ENCODE peak calls at places on chromosome 4, in eight cellular contexts. One of them, this sample, is unnamed.

GRCh38 chr4:132180020-132180427 is 969.1 kb upstream of the PCDH10 start:
- DNase-seq in left lung: no peak
- DNase-seq in tibial nerve: no peak
- DNase-seq in dorsolateral prefrontal cortex: no peak
- DNase-seq in esophagus muscularis mucosa: no peak
- DNase-seq in GM12865: no peak
- DNase-seq in epithelial cell of esophagus: peak
- DNase-seq in AG04450: peak
- DNase-seq in this sample: no peak

GRCh38 chr4:120105472-120105871 is 38.8 kb upstream of the MAD2L1 start:
- DNase-seq in left lung: no peak
- DNase-seq in tibial nerve: no peak
- DNase-seq in dorsolateral prefrontal cortex: no peak
- DNase-seq in esophagus muscularis mucosa: no peak
- DNase-seq in GM12865: peak
- DNase-seq in epithelial cell of esophagus: no peak
- DNase-seq in AG04450: no peak
- DNase-seq in this sample: no peak

GRCh38 chr4:138308421-138308820 is 66.3 kb upstream of the SLC7A11 start:
- DNase-seq in left lung: no peak
- DNase-seq in tibial nerve: no peak
- DNase-seq in dorsolateral prefrontal cortex: no peak
- DNase-seq in esophagus muscularis mucosa: no peak
- DNase-seq in GM12865: no peak
- DNase-seq in epithelial cell of esophagus: peak
- DNase-seq in AG04450: no peak
- DNase-seq in this sample: no peak

GRCh38 chr4:122205687-122206086 is 53.6 kb downstream of the BLTP1 start:
- DNase-seq in left lung: no peak
- DNase-seq in tibial nerve: no peak
- DNase-seq in dorsolateral prefrontal cortex: no peak
- DNase-seq in esophagus muscularis mucosa: no peak
- DNase-seq in GM12865: no peak
- DNase-seq in epithelial cell of esophagus: peak
- DNase-seq in AG04450: no peak
- DNase-seq in this sample: no peak

GRCh38 chr4:120007171-120007894 is 59.3 kb downstream of the MAD2L1 start:
- DNase-seq in left lung: no peak
- DNase-seq in tibial nerve: no peak
- DNase-seq in dorsolateral prefrontal cortex: no peak
- DNase-seq in esophagus muscularis mucosa: no peak
- DNase-seq in GM12865: no peak
- DNase-seq in epithelial cell of esophagus: peak
- DNase-seq in AG04450: peak
- DNase-seq in this sample: peak

GRCh38 chr4:159175165-159175988 is 72.5 kb downstream of the RAPGEF2 start:
- DNase-seq in left lung: peak
- DNase-seq in tibial nerve: peak
- DNase-seq in dorsolateral prefrontal cortex: peak
- DNase-seq in esophagus muscularis mucosa: no peak
- DNase-seq in GM12865: peak
- DNase-seq in epithelial cell of esophagus: peak
- DNase-seq in AG04450: peak
- DNase-seq in this sample: peak

GRCh38 chr4:185936650-185937376 is 124.8 kb upstream of the SORBS2 start:
- DNase-seq in left lung: no peak
- DNase-seq in tibial nerve: no peak
- DNase-seq in dorsolateral prefrontal cortex: peak
- DNase-seq in esophagus muscularis mucosa: peak
- DNase-seq in GM12865: no peak
- DNase-seq in epithelial cell of esophagus: peak
- DNase-seq in AG04450: no peak
- DNase-seq in this sample: no peak

GRCh38 chr4:159363376-159363775 is 260.5 kb downstream of the RAPGEF2 start:
- DNase-seq in left lung: no peak
- DNase-seq in tibial nerve: no peak
- DNase-seq in dorsolateral prefrontal cortex: no peak
- DNase-seq in esophagus muscularis mucosa: no peak
- DNase-seq in GM12865: no peak
- DNase-seq in epithelial cell of esophagus: no peak
- DNase-seq in AG04450: no peak
- DNase-seq in this sample: no peak

GRCh38 chr4:76984788-76985211 is 35.2 kb downstream of the SEPTIN11 start:
- DNase-seq in left lung: no peak
- DNase-seq in tibial nerve: peak
- DNase-seq in dorsolateral prefrontal cortex: peak
- DNase-seq in esophagus muscularis mucosa: peak
- DNase-seq in GM12865: no peak
- DNase-seq in epithelial cell of esophagus: peak
- DNase-seq in AG04450: peak
- DNase-seq in this sample: no peak

GRCh38 chr4:169345207-169345788 is 74.5 kb upstream of the SH3RF1 start:
- DNase-seq in left lung: no peak
- DNase-seq in tibial nerve: no peak
- DNase-seq in dorsolateral prefrontal cortex: peak
- DNase-seq in esophagus muscularis mucosa: no peak
- DNase-seq in GM12865: no peak
- DNase-seq in epithelial cell of esophagus: peak
- DNase-seq in AG04450: no peak
- DNase-seq in this sample: no peak

GRCh38 chr4:184895012-184895795 is 69.4 kb upstream of the ACSL1 start:
- DNase-seq in left lung: no peak
- DNase-seq in tibial nerve: peak
- DNase-seq in dorsolateral prefrontal cortex: no peak
- DNase-seq in esophagus muscularis mucosa: no peak
- DNase-seq in GM12865: no peak
- DNase-seq in epithelial cell of esophagus: no peak
- DNase-seq in AG04450: no peak
- DNase-seq in this sample: no peak

GRCh38 chr4:182139481-182139880 is 103.7 kb upstream of the TENM3 start:
- DNase-seq in left lung: no peak
- DNase-seq in tibial nerve: no peak
- DNase-seq in dorsolateral prefrontal cortex: no peak
- DNase-seq in esophagus muscularis mucosa: no peak
- DNase-seq in GM12865: no peak
- DNase-seq in epithelial cell of esophagus: no peak
- DNase-seq in AG04450: no peak
- DNase-seq in this sample: no peak

GRCh38 chr4:180557348-180557747 is 1685.9 kb upstream of the TENM3 start:
- DNase-seq in left lung: no peak
- DNase-seq in tibial nerve: no peak
- DNase-seq in dorsolateral prefrontal cortex: no peak
- DNase-seq in esophagus muscularis mucosa: no peak
- DNase-seq in GM12865: peak
- DNase-seq in epithelial cell of esophagus: peak
- DNase-seq in AG04450: no peak
- DNase-seq in this sample: no peak

GRCh38 chr4:41334182-41334581 is 77.5 kb downstream of the UCHL1 start:
- DNase-seq in left lung: no peak
- DNase-seq in tibial nerve: no peak
- DNase-seq in dorsolateral prefrontal cortex: no peak
- DNase-seq in esophagus muscularis mucosa: no peak
- DNase-seq in GM12865: no peak
- DNase-seq in epithelial cell of esophagus: peak
- DNase-seq in AG04450: no peak
- DNase-seq in this sample: peak

DNA sequence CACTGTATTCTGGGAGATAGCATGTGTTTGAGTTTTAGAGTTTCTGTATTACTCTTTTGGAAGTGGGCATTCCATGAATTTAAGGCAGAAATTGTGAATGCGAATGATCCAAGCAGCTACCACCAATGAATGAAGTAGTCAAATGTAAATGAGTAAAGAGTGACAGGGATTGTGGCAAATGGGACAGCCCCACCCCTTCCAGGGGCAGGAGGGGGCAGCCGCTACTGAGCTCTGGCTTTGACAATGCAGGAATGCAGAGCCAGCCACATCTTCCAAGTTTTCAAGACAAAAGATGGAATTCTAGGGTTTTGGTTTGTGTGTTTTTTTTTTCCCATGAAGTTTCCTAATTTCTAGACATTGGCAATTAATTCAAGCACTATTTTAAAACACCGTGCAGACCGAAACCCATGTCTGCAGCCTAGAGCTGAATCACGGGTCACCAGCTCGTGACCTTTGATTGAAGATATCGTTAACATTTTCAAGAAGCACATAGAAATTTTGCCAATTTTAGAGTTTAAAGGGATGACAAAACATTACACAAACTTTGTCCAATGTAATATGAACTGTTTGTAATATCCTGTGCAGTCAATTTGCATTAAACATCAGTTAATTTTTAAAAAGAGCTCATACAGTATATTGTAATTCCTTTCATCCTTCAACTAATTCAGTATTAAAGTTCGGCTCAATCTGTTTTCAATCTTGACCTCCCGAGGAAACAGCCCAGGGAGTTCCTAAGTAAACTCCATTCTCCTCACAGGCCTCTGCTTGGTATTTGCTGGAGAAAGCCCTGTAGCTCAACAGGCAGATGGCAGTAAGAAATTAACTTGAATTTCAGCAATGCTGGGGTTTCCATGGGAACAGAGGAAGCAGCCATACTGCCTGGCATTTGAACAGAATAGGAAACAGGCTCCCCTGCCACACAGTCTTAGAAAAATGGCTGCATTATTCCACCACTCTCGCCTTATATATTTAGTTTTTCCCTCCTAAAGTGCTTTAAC is 83.4 kb downstream of the UCHL1 start:
- DNase-seq in left lung: no peak
- DNase-seq in tibial nerve: no peak
- DNase-seq in dorsolateral prefrontal cortex: no peak
- DNase-seq in esophagus muscularis mucosa: no peak
- DNase-seq in GM12865: no peak
- DNase-seq in epithelial cell of esophagus: no peak
- DNase-seq in AG04450: no peak
- DNase-seq in this sample: peak
- TF ChIP-seq CTCF in left lung: no peak
- TF ChIP-seq CTCF in tibial nerve: no peak
- TF ChIP-seq CTCF in dorsolateral prefrontal cortex: peak
- TF ChIP-seq CTCF in esophagus muscularis mucosa: peak
- TF ChIP-seq CTCF in GM12865: no peak
- TF ChIP-seq CTCF in epithelial cell of esophagus: no peak
- TF ChIP-seq CTCF in AG04450: no peak
- TF ChIP-seq CTCF in this sample: no peak

GRCh38 chr4:115763051-115763450 is 649.6 kb upstream of the NDST4 start:
- DNase-seq in left lung: no peak
- DNase-seq in tibial nerve: no peak
- DNase-seq in dorsolateral prefrontal cortex: no peak
- DNase-seq in esophagus muscularis mucosa: no peak
- DNase-seq in GM12865: no peak
- DNase-seq in epithelial cell of esophagus: peak
- DNase-seq in AG04450: no peak
- DNase-seq in this sample: no peak
- TF ChIP-seq CTCF in left lung: no peak
- TF ChIP-seq CTCF in tibial nerve: no peak
- TF ChIP-seq CTCF in dorsolateral prefrontal cortex: no peak
- TF ChIP-seq CTCF in esophagus muscularis mucosa: no peak
- TF ChIP-seq CTCF in GM12865: no peak
- TF ChIP-seq CTCF in epithelial cell of esophagus: no peak
- TF ChIP-seq CTCF in AG04450: no peak
- TF ChIP-seq CTCF in this sample: no peak

GRCh38 chr4:54647070-54647469 is 10.7 kb upstream of the KIT start:
- DNase-seq in left lung: no peak
- DNase-seq in tibial nerve: no peak
- DNase-seq in dorsolateral prefrontal cortex: no peak
- DNase-seq in esophagus muscularis mucosa: no peak
- DNase-seq in GM12865: no peak
- DNase-seq in epithelial cell of esophagus: no peak
- DNase-seq in AG04450: no peak
- DNase-seq in this sample: no peak
- TF ChIP-seq CTCF in left lung: no peak
- TF ChIP-seq CTCF in tibial nerve: no peak
- TF ChIP-seq CTCF in dorsolateral prefrontal cortex: no peak
- TF ChIP-seq CTCF in esophagus muscularis mucosa: no peak
- TF ChIP-seq CTCF in GM12865: no peak
- TF ChIP-seq CTCF in epithelial cell of esophagus: no peak
- TF ChIP-seq CTCF in AG04450: no peak
- TF ChIP-seq CTCF in this sample: no peak

DNA sequence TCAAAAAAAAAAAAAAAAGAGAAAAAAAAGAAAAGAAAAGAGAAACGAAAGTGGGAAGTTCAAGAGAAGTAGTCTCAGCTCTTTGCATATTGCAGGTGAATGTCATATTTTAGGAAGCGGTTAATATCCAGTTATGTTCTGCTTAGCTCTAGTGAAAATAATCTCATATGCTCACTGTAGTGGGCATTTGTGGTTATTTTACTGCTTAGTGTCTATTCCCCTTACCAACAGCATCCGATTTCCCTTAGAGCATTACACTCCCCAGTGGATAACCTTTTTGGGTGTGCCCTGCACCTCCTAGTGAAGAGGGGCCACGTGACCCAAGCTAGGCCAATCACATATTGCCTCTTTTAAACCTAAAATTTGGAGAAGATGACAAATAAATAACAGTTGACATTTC is 111.2 kb upstream of the ZNF827 start:
- DNase-seq in left lung: no peak
- DNase-seq in tibial nerve: no peak
- DNase-seq in dorsolateral prefrontal cortex: no peak
- DNase-seq in esophagus muscularis mucosa: no peak
- DNase-seq in GM12865: peak
- DNase-seq in epithelial cell of esophagus: no peak
- DNase-seq in AG04450: no peak
- DNase-seq in this sample: no peak
- TF ChIP-seq CTCF in left lung: no peak
- TF ChIP-seq CTCF in tibial nerve: no peak
- TF ChIP-seq CTCF in dorsolateral prefrontal cortex: no peak
- TF ChIP-seq CTCF in esophagus muscularis mucosa: no peak
- TF ChIP-seq CTCF in GM12865: no peak
- TF ChIP-seq CTCF in epithelial cell of esophagus: no peak
- TF ChIP-seq CTCF in AG04450: no peak
- TF ChIP-seq CTCF in this sample: no peak

DNA sequence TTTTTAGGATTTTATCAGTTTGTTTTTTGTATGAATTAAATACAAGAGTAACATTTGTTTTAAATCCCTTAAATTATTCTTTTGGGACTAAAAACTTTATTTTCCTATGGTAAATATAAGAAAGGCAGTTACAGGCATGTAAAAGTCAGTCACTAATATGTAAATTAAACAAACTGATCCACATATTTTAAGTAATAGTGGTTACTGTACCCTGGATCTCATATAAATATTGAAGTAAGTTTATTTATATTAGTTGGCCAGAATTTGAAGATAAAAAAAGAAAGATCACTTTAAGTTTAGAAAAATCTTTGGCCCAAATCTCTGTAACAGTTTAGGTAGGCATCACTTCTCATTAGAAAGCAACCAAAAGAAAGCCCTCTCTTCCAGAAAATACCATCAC is 45.8 kb downstream of the LDB2 start:
- DNase-seq in left lung: no peak
- DNase-seq in tibial nerve: no peak
- DNase-seq in dorsolateral prefrontal cortex: no peak
- DNase-seq in esophagus muscularis mucosa: no peak
- DNase-seq in GM12865: no peak
- DNase-seq in epithelial cell of esophagus: no peak
- DNase-seq in AG04450: no peak
- DNase-seq in this sample: no peak
- TF ChIP-seq CTCF in left lung: no peak
- TF ChIP-seq CTCF in tibial nerve: no peak
- TF ChIP-seq CTCF in dorsolateral prefrontal cortex: no peak
- TF ChIP-seq CTCF in esophagus muscularis mucosa: no peak
- TF ChIP-seq CTCF in GM12865: no peak
- TF ChIP-seq CTCF in epithelial cell of esophagus: no peak
- TF ChIP-seq CTCF in AG04450: no peak
- TF ChIP-seq CTCF in this sample: no peak